ENCODE peak calls at places on chromosomes 13 and 19, in nine cellular contexts. One of them, this sample, is unnamed.

GRCh38 chr13:73303858-73304257 is 245.1 kb downstream of the KLF5 start:
- DNase-seq in CD8-positive, alpha-beta memory T cell: no peak
- DNase-seq in astrocyte: peak; percentile 62
- DNase-seq in upper lobe of right lung: no peak
- DNase-seq in A549: no peak
- DNase-seq in mucosa of descending colon: no peak
- DNase-seq in cardiac muscle cell: no peak
- DNase-seq in lower lobe of right lung: no peak
- DNase-seq in HAP-1: no peak
- DNase-seq in this sample: no peak

GRCh38 chr13:111058796-111059506 is 56.2 kb upstream of the ARHGEF7 start:
- DNase-seq in CD8-positive, alpha-beta memory T cell: no peak
- DNase-seq in astrocyte: no peak
- DNase-seq in upper lobe of right lung: no peak
- DNase-seq in A549: peak; percentile 6
- DNase-seq in mucosa of descending colon: no peak
- DNase-seq in cardiac muscle cell: no peak
- DNase-seq in lower lobe of right lung: no peak
- DNase-seq in HAP-1: no peak
- DNase-seq in this sample: peak; percentile 54

GRCh38 chr13:48094404-48094780 is 512 bp downstream of the MED4 start:
- DNase-seq in CD8-positive, alpha-beta memory T cell: no peak
- DNase-seq in astrocyte: peak; percentile 1
- DNase-seq in upper lobe of right lung: no peak
- DNase-seq in A549: no peak
- DNase-seq in mucosa of descending colon: no peak
- DNase-seq in cardiac muscle cell: no peak
- DNase-seq in lower lobe of right lung: no peak
- DNase-seq in HAP-1: no peak
- DNase-seq in this sample: no peak

GRCh38 chr13:110520431-110521295 is 40.9 kb downstream of the RAB20 start:
- DNase-seq in CD8-positive, alpha-beta memory T cell: no peak
- DNase-seq in astrocyte: peak; percentile 55
- DNase-seq in upper lobe of right lung: peak; percentile 89
- DNase-seq in A549: peak; percentile 20
- DNase-seq in mucosa of descending colon: peak; percentile 84
- DNase-seq in cardiac muscle cell: peak; percentile 96
- DNase-seq in lower lobe of right lung: peak; percentile 85
- DNase-seq in HAP-1: no peak
- DNase-seq in this sample: no peak

GRCh38 chr13:28423010-28423409 is 71.9 kb downstream of the FLT1 start:
- DNase-seq in CD8-positive, alpha-beta memory T cell: no peak
- DNase-seq in astrocyte: no peak
- DNase-seq in upper lobe of right lung: peak; percentile 77
- DNase-seq in A549: no peak
- DNase-seq in mucosa of descending colon: peak; percentile 61
- DNase-seq in cardiac muscle cell: no peak
- DNase-seq in lower lobe of right lung: peak; percentile 75
- DNase-seq in HAP-1: no peak
- DNase-seq in this sample: no peak

GRCh38 chr13:113777311-113778260 is 18.6 kb downstream of the TMEM255B start:
- DNase-seq in CD8-positive, alpha-beta memory T cell: no peak
- DNase-seq in astrocyte: no peak
- DNase-seq in upper lobe of right lung: peak; percentile 56
- DNase-seq in A549: no peak
- DNase-seq in mucosa of descending colon: no peak
- DNase-seq in cardiac muscle cell: peak; percentile 44
- DNase-seq in lower lobe of right lung: no peak
- DNase-seq in HAP-1: no peak
- DNase-seq in this sample: peak; percentile 68

GRCh38 chr13:99087130-99087953 is 109.5 kb upstream of the DOCK9 start:
- DNase-seq in CD8-positive, alpha-beta memory T cell: peak; percentile 87
- DNase-seq in astrocyte: peak; percentile 65
- DNase-seq in upper lobe of right lung: peak; percentile 96
- DNase-seq in A549: peak; percentile 86
- DNase-seq in mucosa of descending colon: peak; percentile 97
- DNase-seq in cardiac muscle cell: peak; percentile 86
- DNase-seq in lower lobe of right lung: peak; percentile 92
- DNase-seq in HAP-1: peak; percentile 88
- DNase-seq in this sample: peak; percentile 100

GRCh38 chr13:20141238-20142018 is 19.4 kb downstream of the GJA3 start:
- DNase-seq in CD8-positive, alpha-beta memory T cell: no peak
- DNase-seq in astrocyte: no peak
- DNase-seq in upper lobe of right lung: no peak
- DNase-seq in A549: no peak
- DNase-seq in mucosa of descending colon: no peak
- DNase-seq in cardiac muscle cell: no peak
- DNase-seq in lower lobe of right lung: no peak
- DNase-seq in HAP-1: no peak
- DNase-seq in this sample: no peak

GRCh38 chr13:50924025-50924424 is 14.4 kb downstream of the RNASEH2B start:
- DNase-seq in CD8-positive, alpha-beta memory T cell: no peak
- DNase-seq in astrocyte: no peak
- DNase-seq in upper lobe of right lung: no peak
- DNase-seq in A549: no peak
- DNase-seq in mucosa of descending colon: no peak
- DNase-seq in cardiac muscle cell: no peak
- DNase-seq in lower lobe of right lung: no peak
- DNase-seq in HAP-1: no peak
- DNase-seq in this sample: no peak

GRCh38 chr13:60583911-60584753 is 187.1 kb downstream of the TDRD3 start:
- DNase-seq in CD8-positive, alpha-beta memory T cell: no peak
- DNase-seq in astrocyte: peak; percentile 91
- DNase-seq in upper lobe of right lung: no peak
- DNase-seq in A549: peak; percentile 6
- DNase-seq in mucosa of descending colon: no peak
- DNase-seq in cardiac muscle cell: peak; percentile 80
- DNase-seq in lower lobe of right lung: no peak
- DNase-seq in HAP-1: no peak
- DNase-seq in this sample: peak; percentile 69

GRCh38 chr19:23822735-23823134 is 64.0 kb upstream of the ZNF681 start:
- DNase-seq in CD8-positive, alpha-beta memory T cell: no peak
- DNase-seq in astrocyte: no peak
- DNase-seq in upper lobe of right lung: no peak
- DNase-seq in A549: no peak
- DNase-seq in mucosa of descending colon: no peak
- DNase-seq in cardiac muscle cell: no peak
- DNase-seq in lower lobe of right lung: no peak
- DNase-seq in HAP-1: no peak
- DNase-seq in this sample: no peak

GRCh38 chr13:39209731-39210633 is 171.7 kb downstream of the NHLRC3 start:
- DNase-seq in CD8-positive, alpha-beta memory T cell: no peak
- DNase-seq in astrocyte: no peak
- DNase-seq in upper lobe of right lung: no peak
- DNase-seq in A549: no peak
- DNase-seq in mucosa of descending colon: no peak
- DNase-seq in cardiac muscle cell: peak; percentile 31
- DNase-seq in lower lobe of right lung: no peak
- DNase-seq in HAP-1: no peak
- DNase-seq in this sample: no peak

GRCh38 chr13:97193577-97193976 is 28.6 kb upstream of the MBNL2 start:
- DNase-seq in CD8-positive, alpha-beta memory T cell: no peak
- DNase-seq in astrocyte: no peak
- DNase-seq in upper lobe of right lung: no peak
- DNase-seq in A549: no peak
- DNase-seq in mucosa of descending colon: no peak
- DNase-seq in cardiac muscle cell: no peak
- DNase-seq in lower lobe of right lung: no peak
- DNase-seq in HAP-1: no peak
- DNase-seq in this sample: no peak

DNA sequence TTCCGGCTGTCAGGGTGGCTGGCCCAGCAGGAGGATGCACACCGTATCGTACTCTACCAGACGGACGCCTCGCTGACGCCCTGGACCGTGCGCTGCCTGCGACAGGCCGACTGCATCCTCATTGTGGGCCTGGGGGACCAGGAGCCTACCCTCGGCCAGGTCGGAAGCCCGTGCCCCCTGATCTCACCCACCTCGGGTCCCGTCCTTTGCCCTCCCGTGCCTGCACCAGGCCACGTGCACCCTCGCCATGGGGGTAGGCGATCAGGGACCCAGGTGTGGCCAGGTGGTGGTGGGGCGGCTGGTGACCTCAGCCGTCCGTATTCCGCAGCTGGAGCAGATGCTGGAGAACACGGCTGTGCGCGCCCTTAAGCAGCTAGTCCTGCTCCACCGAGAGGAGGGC is 19.0 kb downstream of the PNPLA6 start:
- DNase-seq in CD8-positive, alpha-beta memory T cell: no peak
- DNase-seq in astrocyte: no peak
- DNase-seq in upper lobe of right lung: no peak
- DNase-seq in A549: no peak
- DNase-seq in mucosa of descending colon: no peak
- DNase-seq in cardiac muscle cell: no peak
- DNase-seq in lower lobe of right lung: peak; percentile 46
- DNase-seq in HAP-1: no peak
- DNase-seq in this sample: no peak
- H3K4me3 ChIP-seq in CD8-positive, alpha-beta memory T cell: no peak overlapping the region
- H3K4me3 ChIP-seq in astrocyte: no peak overlapping the region
- H3K4me3 ChIP-seq in upper lobe of right lung: no peak overlapping the region
- H3K4me3 ChIP-seq in A549: no peak overlapping the region
- H3K4me3 ChIP-seq in mucosa of descending colon: no peak overlapping the region
- H3K4me3 ChIP-seq in cardiac muscle cell: no peak overlapping the region
- H3K4me3 ChIP-seq in lower lobe of right lung: no peak overlapping the region
- H3K4me3 ChIP-seq in HAP-1: no peak overlapping the region
- H3K4me3 ChIP-seq in this sample: no peak overlapping the region

GRCh38 chr13:40982772-40983171 is 36.3 kb downstream of the ELF1 start:
- DNase-seq in CD8-positive, alpha-beta memory T cell: no peak
- DNase-seq in astrocyte: peak; percentile 68
- DNase-seq in upper lobe of right lung: no peak
- DNase-seq in A549: no peak
- DNase-seq in mucosa of descending colon: no peak
- DNase-seq in cardiac muscle cell: peak; percentile 94
- DNase-seq in lower lobe of right lung: no peak
- DNase-seq in HAP-1: no peak
- DNase-seq in this sample: no peak

GRCh38 chr13:40983725-40984669 is 35.1 kb downstream of the ELF1 start:
- DNase-seq in CD8-positive, alpha-beta memory T cell: no peak
- DNase-seq in astrocyte: no peak
- DNase-seq in upper lobe of right lung: no peak
- DNase-seq in A549: no peak
- DNase-seq in mucosa of descending colon: no peak
- DNase-seq in cardiac muscle cell: no peak
- DNase-seq in lower lobe of right lung: no peak
- DNase-seq in HAP-1: no peak
- DNase-seq in this sample: no peak

GRCh38 chr13:40984670-40985366 is 34.3 kb downstream of the ELF1 start:
- DNase-seq in CD8-positive, alpha-beta memory T cell: no peak
- DNase-seq in astrocyte: no peak
- DNase-seq in upper lobe of right lung: no peak
- DNase-seq in A549: no peak
- DNase-seq in mucosa of descending colon: no peak
- DNase-seq in cardiac muscle cell: peak; percentile 19
- DNase-seq in lower lobe of right lung: no peak
- DNase-seq in HAP-1: no peak
- DNase-seq in this sample: no peak

GRCh38 chr13:40981949-40982348 is 37.2 kb downstream of the ELF1 start:
- DNase-seq in CD8-positive, alpha-beta memory T cell: no peak
- DNase-seq in astrocyte: no peak
- DNase-seq in upper lobe of right lung: no peak
- DNase-seq in A549: no peak
- DNase-seq in mucosa of descending colon: no peak
- DNase-seq in cardiac muscle cell: peak; percentile 23
- DNase-seq in lower lobe of right lung: no peak
- DNase-seq in HAP-1: no peak
- DNase-seq in this sample: no peak

GRCh38 chr13:40983269-40983668 is 35.8 kb downstream of the ELF1 start:
- DNase-seq in CD8-positive, alpha-beta memory T cell: no peak
- DNase-seq in astrocyte: peak; percentile 17
- DNase-seq in upper lobe of right lung: no peak
- DNase-seq in A549: no peak
- DNase-seq in mucosa of descending colon: no peak
- DNase-seq in cardiac muscle cell: peak; percentile 34
- DNase-seq in lower lobe of right lung: no peak
- DNase-seq in HAP-1: no peak
- DNase-seq in this sample: no peak
- H3K4me1 ChIP-seq in CD8-positive, alpha-beta memory T cell: peaks cover 46% of the 10 kb centered on the region
- H3K4me1 ChIP-seq in astrocyte: peaks cover 6% of the 10 kb centered on the region
- H3K4me1 ChIP-seq in upper lobe of right lung: peaks cover 55% of the 10 kb centered on the region
- H3K4me1 ChIP-seq in A549: peaks cover 32% of the 10 kb centered on the region
- H3K4me1 ChIP-seq in mucosa of descending colon: peaks cover 39% of the 10 kb centered on the region
- H3K4me1 ChIP-seq in cardiac muscle cell: peaks cover 12% of the 10 kb centered on the region
- H3K4me1 ChIP-seq in lower lobe of right lung: peaks cover 75% of the 10 kb centered on the region
- H3K4me1 ChIP-seq in HAP-1: no peaks in the 10 kb centered on the region
- H3K4me1 ChIP-seq in this sample: peaks cover 11% of the 10 kb centered on the region

DNA sequence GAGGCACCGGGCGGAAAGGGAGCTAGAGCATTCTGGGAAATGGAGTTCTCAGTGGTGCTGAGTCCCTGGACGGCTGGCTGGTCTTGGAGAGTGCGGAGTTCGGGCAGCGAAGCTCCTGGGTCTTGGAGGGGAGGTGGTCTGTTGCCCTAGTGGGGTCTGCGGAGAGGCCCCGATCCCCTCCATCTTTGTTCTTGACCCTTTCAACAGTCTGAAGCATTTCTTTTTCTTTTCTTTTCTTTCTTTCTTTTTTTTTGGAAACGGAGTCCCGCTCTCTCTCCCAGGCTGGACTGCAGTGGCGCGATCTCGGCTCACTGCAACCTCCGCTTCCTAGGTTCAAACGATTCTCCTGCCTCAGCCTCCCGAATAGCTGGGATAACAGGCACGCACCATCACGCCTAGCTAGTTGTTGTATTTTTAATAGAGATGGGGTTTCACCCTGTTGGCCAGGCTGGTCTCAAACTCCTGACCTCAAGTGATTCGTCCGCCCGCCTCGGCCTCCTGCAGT is 440 bp upstream of the SYMPK start:
- DNase-seq in CD8-positive, alpha-beta memory T cell: no peak
- DNase-seq in astrocyte: no peak
- DNase-seq in upper lobe of right lung: no peak
- DNase-seq in A549: no peak
- DNase-seq in mucosa of descending colon: no peak
- DNase-seq in cardiac muscle cell: no peak
- DNase-seq in lower lobe of right lung: no peak
- DNase-seq in HAP-1: no peak
- DNase-seq in this sample: no peak
- H3K4me3 ChIP-seq in CD8-positive, alpha-beta memory T cell: peak overlapping the region; percentile 71
- H3K4me3 ChIP-seq in astrocyte: peak overlapping the region; percentile 24
- H3K4me3 ChIP-seq in upper lobe of right lung: peak overlapping the region; percentile 97
- H3K4me3 ChIP-seq in A549: peak overlapping the region; percentile 71
- H3K4me3 ChIP-seq in mucosa of descending colon: peak overlapping the region; percentile 81
- H3K4me3 ChIP-seq in cardiac muscle cell: peak overlapping the region; percentile 31
- H3K4me3 ChIP-seq in lower lobe of right lung: peak overlapping the region; percentile 99
- H3K4me3 ChIP-seq in HAP-1: peak overlapping the region; percentile 77
- H3K4me3 ChIP-seq in this sample: peak overlapping the region; percentile 75

DNA sequence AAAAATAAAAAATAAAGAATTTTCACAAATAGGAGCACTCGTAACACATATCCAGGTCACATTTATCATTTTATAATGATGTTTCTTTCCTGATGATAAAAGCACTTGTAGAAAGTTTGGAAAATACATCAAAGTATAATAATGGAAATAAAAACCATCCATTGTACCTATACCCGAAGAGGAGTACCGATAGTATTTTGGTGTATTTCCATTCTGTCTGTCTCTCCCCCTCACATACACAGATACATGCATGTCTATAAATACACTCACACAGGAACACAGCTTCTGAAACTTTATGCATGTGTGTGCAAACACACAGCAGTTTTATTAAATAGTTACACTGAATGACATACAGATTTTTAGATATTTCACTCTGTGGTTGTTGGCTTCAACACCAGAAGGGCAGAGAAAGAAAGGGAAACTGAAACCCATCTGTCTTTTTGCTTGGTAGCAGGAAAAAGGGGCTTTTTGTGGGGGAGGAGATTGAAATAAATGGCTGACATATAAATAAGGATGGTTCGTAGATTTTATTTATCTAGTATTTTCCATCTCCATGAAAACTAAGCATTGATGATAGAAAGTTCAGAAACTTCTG is 114.8 kb downstream of the LRCH1 start:
- DNase-seq in CD8-positive, alpha-beta memory T cell: no peak
- DNase-seq in astrocyte: no peak
- DNase-seq in upper lobe of right lung: no peak
- DNase-seq in A549: no peak
- DNase-seq in mucosa of descending colon: no peak
- DNase-seq in cardiac muscle cell: peak; percentile 40
- DNase-seq in lower lobe of right lung: no peak
- DNase-seq in HAP-1: no peak
- DNase-seq in this sample: no peak
- H3K4me1 ChIP-seq in CD8-positive, alpha-beta memory T cell: peaks cover 13% of the 10 kb centered on the region
- H3K4me1 ChIP-seq in astrocyte: peaks cover 6% of the 10 kb centered on the region
- H3K4me1 ChIP-seq in upper lobe of right lung: peaks cover 29% of the 10 kb centered on the region
- H3K4me1 ChIP-seq in A549: peaks cover 61% of the 10 kb centered on the region
- H3K4me1 ChIP-seq in mucosa of descending colon: peaks cover 41% of the 10 kb centered on the region
- H3K4me1 ChIP-seq in cardiac muscle cell: peaks cover 52% of the 10 kb centered on the region
- H3K4me1 ChIP-seq in lower lobe of right lung: peaks cover 59% of the 10 kb centered on the region
- H3K4me1 ChIP-seq in HAP-1: peaks cover 5% of the 10 kb centered on the region
- H3K4me1 ChIP-seq in this sample: peaks cover 31% of the 10 kb centered on the region